ENCODE peak calls at places on chromosomes 12 and 14, in four cellular contexts. X is K562, C is HepG2, U is A549. T is an unnamed sample.
A peak's percentile ranks its signal among the peaks of the same experiment; 100 is the strongest.

GRCh38 chr12:53287741-53288216 is 7.6 kb upstream of the PFDN5 start:
- DNase-seq in X (peak; percentile 70), U (peak; percentile 79), C (peak; percentile 38), T (peak; percentile 66)

GRCh38 chr12:87952850-87953249 is 76.4 kb downstream of the C12orf50 start:
- DNase-seq in U (no peak), C (no peak), X (no peak), T (no peak)

GRCh38 chr12:12791756-12792346 is 6.4 kb downstream of the APOLD1 start:
- DNase-seq in C (no peak), U (peak; percentile 23), X (no peak), T (no peak)

GRCh38 chr12:47904647-47905312 is at the start of gene VDR:
- DNase-seq in X (peak; percentile 96), C (peak; percentile 28), U (peak; percentile 87), T (peak; percentile 61)

GRCh38 chr14:60328588-60328987 is 79.6 kb downstream of the PPM1A start:
- DNase-seq in U (no peak), X (no peak), C (no peak), T (no peak)

GRCh38 chr12:11779286-11779685 is 129.8 kb downstream of the ETV6 start:
- DNase-seq in C (no peak), X (no peak), U (no peak), T (no peak)

GRCh38 chr12:52183544-52183910 is 8.3 kb downstream of the KRT80 start:
- DNase-seq in U (no peak), C (no peak), X (no peak), T (no peak)

GRCh38 chr12:78928200-78929074 is 63.9 kb downstream of the SYT1 start:
- DNase-seq in X (no peak), U (peak; percentile 91), C (peak; percentile 1), T (peak; percentile 1)

GRCh38 chr14:25658988-25659387 is 609.0 kb upstream of the STXBP6 start:
- DNase-seq in C (no peak), X (no peak), U (no peak), T (no peak)

GRCh38 chr12:96211989-96212388 is 17.8 kb downstream of the ELK3 start:
- DNase-seq in C (no peak), U (no peak), X (no peak), T (peak; percentile 85)

GRCh38 chr12:89648211-89648930 is 60.3 kb downstream of the ATP2B1 start:
- DNase-seq in U (no peak), C (peak; percentile 56), X (peak; percentile 13), T (no peak)

GRCh38 chr14:24308342-24309124 is 756 bp upstream of the CIDEB start:
- DNase-seq in X (no peak), U (no peak), C (no peak), T (no peak)

GRCh38 chr12:91604897-91605296 is 422.3 kb upstream of the DCN start:
- DNase-seq in X (no peak), C (no peak), U (no peak), T (peak; percentile 6)

GRCh38 chr12:16685107-16685506 is 79.1 kb upstream of the LMO3 start:
- DNase-seq in X (no peak), C (no peak), U (no peak), T (no peak)

DNA sequence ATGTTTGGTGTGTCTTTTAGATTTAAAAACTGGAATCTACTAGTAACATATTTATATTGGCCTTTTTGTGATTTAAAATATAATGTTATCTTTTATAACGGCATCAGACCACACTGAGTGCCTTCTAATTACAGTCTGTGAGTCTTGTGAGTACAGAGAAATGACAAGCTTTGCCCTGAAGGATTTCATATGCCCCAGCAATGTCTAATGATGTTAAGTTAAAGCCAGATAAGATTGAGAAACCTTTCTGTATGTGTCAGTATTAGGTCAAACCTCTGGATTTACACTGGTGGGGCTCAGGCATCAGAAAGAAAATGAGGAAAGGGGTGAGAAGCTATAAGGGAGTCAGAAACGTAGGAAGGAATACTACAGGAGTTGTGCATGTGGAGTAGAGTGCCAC is 25.2 kb downstream of the PLEKHA5 start:
- DNase-seq in U (no peak), X (no peak), C (no peak), T (no peak)
- TF ChIP-seq MYC in U (no peak), X (no peak), C (no peak), T (no peak)

GRCh38 chr14:68523326-68523610 is 269.6 kb downstream of the ZFP36L1 start:
- DNase-seq in C (no peak), X (no peak), U (no peak), T (no peak)
- H3K4me1 ChIP-seq in C (peaks cover 59% of the 10 kb centered on the region), X (no peaks in the 10 kb centered on the region), U (peaks cover 42% of the 10 kb centered on the region), T (peaks cover 24% of the 10 kb centered on the region)

GRCh38 chr12:7303772-7304171 is at the start of gene ACSM4:
- DNase-seq in X (no peak), U (no peak), C (no peak), T (no peak)
- H3K9me3 ChIP-seq in X (no peaks in the 10 kb centered on the region), U (no peaks in the 10 kb centered on the region), C (no peaks in the 10 kb centered on the region), T (no peaks in the 10 kb centered on the region)

DNA sequence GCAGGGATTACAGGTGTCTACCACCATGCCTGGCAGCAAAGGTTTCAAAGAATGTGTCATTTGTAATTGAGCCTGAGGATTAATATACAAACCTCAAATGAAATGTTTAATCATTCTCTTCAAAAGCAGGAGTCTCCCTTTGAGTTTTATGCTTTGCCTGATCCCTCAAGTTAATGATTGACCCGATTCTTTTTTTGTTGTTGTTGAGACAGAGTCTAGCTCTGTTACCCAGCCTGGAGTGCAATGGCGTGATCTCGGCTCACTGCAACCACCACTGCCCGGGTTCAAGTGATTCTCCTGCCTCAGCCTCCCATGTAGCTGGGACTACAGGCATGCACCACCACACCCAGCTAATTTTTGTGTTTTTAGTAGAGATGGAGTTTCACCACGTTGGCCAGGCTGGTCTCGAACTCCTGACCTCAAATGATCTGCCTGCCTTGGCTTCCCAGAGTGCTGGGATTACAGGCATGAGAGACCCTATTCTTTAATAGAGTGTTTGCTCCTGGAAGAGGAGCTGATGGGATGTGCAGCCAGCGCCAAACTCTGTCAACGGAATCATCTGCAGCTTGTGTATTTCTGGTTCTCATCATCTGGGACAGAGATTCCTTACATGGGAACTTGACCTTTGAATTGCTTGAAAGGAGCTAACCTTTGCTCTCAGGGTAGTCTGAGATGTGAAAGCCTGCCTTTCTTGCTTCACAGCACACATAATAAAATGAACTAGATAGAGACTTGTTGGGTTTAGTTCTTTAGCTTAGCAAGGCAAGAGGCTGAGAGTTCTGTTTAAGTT is 119.8 kb downstream of the OTOGL start:
- DNase-seq in X (no peak), U (no peak), C (peak; percentile 52), T (no peak)
- TF ChIP-seq MYC in X (no peak), U (no peak), C (no peak), T (no peak)

DNA sequence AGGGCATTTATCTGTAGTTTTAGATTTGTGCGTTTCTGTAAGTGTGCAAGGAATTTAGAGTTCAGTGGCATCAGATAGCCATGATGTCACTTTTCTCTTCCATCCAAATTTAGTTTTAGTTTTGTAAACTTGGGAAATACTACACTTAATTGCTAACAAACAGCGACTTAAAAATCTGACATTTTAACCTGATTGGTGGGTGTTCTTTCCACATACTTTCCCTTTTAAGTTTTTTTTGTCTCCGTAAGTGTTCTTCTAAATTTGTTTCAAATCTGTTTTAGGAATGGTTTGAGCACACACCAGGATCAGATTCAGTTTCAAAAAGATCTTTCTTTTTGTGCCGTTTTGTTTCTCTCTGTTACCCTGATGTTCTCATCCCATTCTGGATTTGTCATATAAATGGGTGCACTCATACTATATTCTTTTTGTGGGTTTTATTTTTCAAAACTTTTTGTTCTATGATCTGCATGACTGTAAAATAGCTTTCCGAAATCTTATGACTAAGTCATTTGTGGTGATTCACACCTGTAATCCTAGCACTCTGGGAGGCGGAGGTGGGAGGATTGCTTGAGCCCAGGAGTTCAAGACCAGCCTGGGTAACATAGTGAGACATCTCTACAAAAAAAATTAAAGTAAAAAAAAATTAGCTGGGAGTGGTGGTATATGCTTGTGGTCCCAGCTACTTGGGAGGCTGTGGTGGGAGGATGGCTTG is 58.9 kb downstream of the FBXO34 start:
- DNase-seq in U (no peak), X (no peak), C (no peak), T (no peak)
- H3K4me1 ChIP-seq in U (peaks cover 33% of the 10 kb centered on the region), X (peaks cover 7% of the 10 kb centered on the region), C (peaks cover 31% of the 10 kb centered on the region), T (no peaks in the 10 kb centered on the region)

GRCh38 chr12:119565404-119565803 is 28.2 kb upstream of the TMEM233 start:
- DNase-seq in X (no peak), C (no peak), U (no peak), T (no peak)
- H3K9me3 ChIP-seq in X (no peaks in the 10 kb centered on the region), C (no peaks in the 10 kb centered on the region), U (no peaks in the 10 kb centered on the region), T (no peaks in the 10 kb centered on the region)

DNA sequence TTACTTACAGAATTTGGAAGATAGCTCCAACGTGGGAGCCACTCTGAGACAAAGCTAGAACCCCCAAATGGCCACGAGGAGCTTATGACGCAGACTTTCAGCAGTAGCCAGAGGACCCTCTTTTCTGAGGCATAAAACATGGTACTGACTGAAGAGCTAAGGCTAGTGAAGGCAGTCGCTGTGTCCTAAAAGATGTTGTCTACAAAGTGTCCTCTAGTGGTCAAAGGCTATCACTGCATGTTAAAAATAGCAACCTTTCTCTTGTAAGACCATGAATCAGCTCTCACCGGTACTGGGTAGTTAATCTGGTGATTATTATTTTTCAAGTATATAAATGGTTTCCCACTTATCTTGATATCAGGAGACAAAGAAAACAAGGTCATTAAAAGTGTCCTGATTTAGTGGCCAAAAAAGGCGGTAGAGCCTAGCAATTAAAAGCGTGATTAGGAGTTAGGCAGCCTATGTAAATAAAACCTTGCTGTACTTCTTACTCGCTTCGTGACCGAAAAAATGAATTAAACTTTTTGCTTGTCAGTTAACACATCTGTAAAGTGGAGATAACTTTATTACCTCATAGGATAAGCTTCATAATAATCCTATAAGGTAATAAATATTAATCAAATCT is 47.0 kb upstream of the LGR5 start:
- DNase-seq in X (peak; percentile 63), C (peak; percentile 69), U (peak; percentile 84), T (peak; percentile 76)
- TF ChIP-seq MYC in X (no peak), C (no peak), U (no peak), T (no peak)

GRCh38 chr12:67386869-67387570 is 117.9 kb downstream of the CAND1 start:
- DNase-seq in C (no peak), X (no peak), U (no peak), T (no peak)
- H3K4me1 ChIP-seq in C (no peaks in the 10 kb centered on the region), X (no peaks in the 10 kb centered on the region), U (no peaks in the 10 kb centered on the region), T (no peaks in the 10 kb centered on the region)

T was measured in endothelial cell of umbilical vein.